ENCODE peak calls at places on chromosomes 5 and 9, in five cellular contexts. H is coronary artery, I is fibroblast of villous mesenchyme, E is stomach, W is left ventricle myocardium inferior. Z is an unnamed sample.

GRCh38 chr5:124663101-124663506 is 83.3 kb downstream of the ZNF608 start:
- DNase-seq in H (no peak), I (no peak), E (no peak), W (no peak), Z (no peak)

GRCh38 chr5:177437623-177438022 is 9.0 kb upstream of the PRR7 start:
- DNase-seq in H (no peak), I (no peak), E (no peak), W (no peak), Z (no peak)

GRCh38 chr5:71533142-71533541 is 54.0 kb upstream of the MCCC2 start:
- DNase-seq in H (no peak), I (peak), E (no peak), W (no peak), Z (no peak)

GRCh38 chr5:106853266-106853665 is 817.5 kb downstream of the EFNA5 start:
- DNase-seq in H (no peak), I (no peak), E (no peak), W (no peak), Z (no peak)

GRCh38 chr5:178279026-178279722 is 46.6 kb upstream of the PHYKPL start:
- DNase-seq in H (no peak), I (no peak), E (no peak), W (no peak), Z (no peak)

GRCh38 chr9:87285183-87285582 is 212.5 kb upstream of the DAPK1 start:
- DNase-seq in H (no peak), I (peak), E (peak), W (no peak), Z (no peak)

GRCh38 chr5:54985301-54986268 is at the start of gene ESM1:
- DNase-seq in H (no peak), I (peak), E (no peak), W (no peak), Z (no peak)

GRCh38 chr9:27447036-27447700 is 76.9 kb upstream of the IFNK start:
- DNase-seq in H (no peak), I (no peak), E (no peak), W (no peak), Z (no peak)

GRCh38 chr9:129609486-129610192 is 11.3 kb downstream of the C9orf50 start:
- DNase-seq in H (peak), I (peak), E (peak), W (peak), Z (peak)

GRCh38 chr9:99919930-99920329 is 13.5 kb downstream of the STX17 start:
- DNase-seq in H (no peak), I (no peak), E (no peak), W (no peak), Z (no peak)

GRCh38 chr5:83914662-83915418 is 194.2 kb upstream of the HAPLN1 start:
- DNase-seq in H (no peak), I (no peak), E (no peak), W (no peak), Z (no peak)

GRCh38 chr5:168723037-168723436 is 143.9 kb upstream of the PANK3 start:
- DNase-seq in H (no peak), I (no peak), E (no peak), W (no peak), Z (no peak)

GRCh38 chr9:129072171-129072570 is 8.7 kb upstream of the DOLPP1 start:
- DNase-seq in H (no peak), I (no peak), E (no peak), W (no peak), Z (no peak)

GRCh38 chr9:21017092-21017491 is 14.3 kb downstream of the HACD4 start:
- DNase-seq in H (no peak), I (peak), E (no peak), W (no peak), Z (no peak)

GRCh38 chr5:38515648-38516047 is 40.8 kb downstream of the LIFR start:
- DNase-seq in H (no peak), I (peak), E (no peak), W (no peak), Z (no peak)

GRCh38 chr9:71145179-71145578 is 23.8 kb upstream of the TRPM3 start:
- DNase-seq in H (no peak), I (peak), E (peak), W (no peak), Z (no peak)

GRCh38 chr9:89746385-89747116 is 141.7 kb downstream of the GADD45G start:
- DNase-seq in H (no peak), I (peak), E (no peak), W (peak), Z (peak)

GRCh38 chr5:173574983-173575382 is 41.5 kb downstream of the BOD1 start:
- DNase-seq in H (no peak), I (no peak), E (no peak), W (no peak), Z (no peak)

GRCh38 chr5:179123491-179124328 is 63.5 kb downstream of the ZNF354C start:
- DNase-seq in H (peak), I (no peak), E (peak), W (no peak), Z (no peak)

GRCh38 chr5:81749562-81750307 is 1.2 kb downstream of the SSBP2 start:
- DNase-seq in H (no peak), I (peak), E (peak), W (peak), Z (peak)

GRCh38 chr9:77899679-77900354 is 131.8 kb downstream of the GNAQ start:
- DNase-seq in H (no peak), I (peak), E (no peak), W (no peak), Z (no peak)

GRCh38 chr9:106143781-106144180 is 449.4 kb downstream of the TMEM38B start:
- DNase-seq in H (no peak), I (no peak), E (no peak), W (no peak), Z (no peak)

GRCh38 chr9:33952066-33952465 is 96.6 kb downstream of the UBAP2 start:
- DNase-seq in H (no peak), I (no peak), E (no peak), W (no peak), Z (no peak)

GRCh38 chr5:148730272-148730954 is 76.1 kb upstream of the HTR4 start:
- DNase-seq in H (no peak), I (no peak), E (no peak), W (no peak), Z (no peak)

GRCh38 chr9:89765211-89765610 is 160.4 kb downstream of the GADD45G start:
- DNase-seq in H (no peak), I (no peak), E (no peak), W (no peak), Z (no peak)

DNA sequence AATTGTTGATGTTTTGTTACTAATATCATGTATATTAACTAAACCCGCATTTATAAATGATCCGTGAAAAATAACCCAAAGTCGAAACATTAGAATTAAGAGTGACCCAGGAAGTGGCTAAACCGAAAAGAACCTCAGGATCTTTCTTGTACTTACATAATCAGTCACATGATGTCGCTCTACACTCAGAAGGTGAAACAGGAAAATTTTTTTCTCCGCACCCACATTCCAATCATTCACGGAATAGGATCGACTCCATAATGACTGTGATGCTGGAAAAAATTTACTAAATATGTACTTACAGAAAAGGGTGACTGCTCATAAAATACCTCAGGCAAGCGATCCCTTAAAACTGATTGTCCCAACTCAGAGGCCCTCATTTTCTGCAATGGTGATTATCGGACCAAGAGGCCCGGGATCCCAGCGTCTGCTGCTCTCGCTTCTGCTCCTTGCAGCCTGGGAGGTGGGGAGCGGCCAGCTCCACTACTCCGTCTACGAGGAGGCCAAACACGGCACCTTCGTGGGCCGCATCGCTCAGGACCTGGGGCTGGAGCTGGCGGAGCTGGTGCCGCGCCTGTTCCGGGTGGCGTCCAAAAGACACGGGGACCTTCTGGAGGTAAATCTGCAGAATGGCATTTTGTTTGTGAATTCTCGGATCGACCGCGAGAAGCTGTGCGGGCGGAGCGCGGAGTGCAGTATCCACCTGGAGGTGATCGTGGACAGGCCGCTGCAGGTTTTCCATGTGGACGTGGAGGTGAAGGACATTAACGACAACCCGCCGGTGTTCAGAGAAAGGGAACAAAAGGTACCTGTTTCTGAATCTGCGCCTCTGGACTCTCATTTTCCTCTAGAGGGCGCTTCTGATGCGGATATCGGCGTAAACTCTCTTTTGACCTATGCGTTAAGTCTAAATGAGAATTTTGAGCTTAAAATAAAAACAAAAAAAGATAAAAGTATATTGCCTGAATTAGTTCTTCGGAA is at the start of gene PCDHA12:
- DNase-seq in H (no peak), I (no peak), E (no peak), W (no peak), Z (no peak)
- TF ChIP-seq CTCF in H (no peak), I (no peak), E (no peak), W (no peak), Z (no peak)

GRCh38 chr9:97848237-97848581 is 4.8 kb upstream of the FOXE1 start:
- DNase-seq in H (no peak), I (no peak), E (no peak), W (no peak), Z (no peak)
- TF ChIP-seq CTCF in H (no peak), I (no peak), E (no peak), W (no peak), Z (no peak)

DNA sequence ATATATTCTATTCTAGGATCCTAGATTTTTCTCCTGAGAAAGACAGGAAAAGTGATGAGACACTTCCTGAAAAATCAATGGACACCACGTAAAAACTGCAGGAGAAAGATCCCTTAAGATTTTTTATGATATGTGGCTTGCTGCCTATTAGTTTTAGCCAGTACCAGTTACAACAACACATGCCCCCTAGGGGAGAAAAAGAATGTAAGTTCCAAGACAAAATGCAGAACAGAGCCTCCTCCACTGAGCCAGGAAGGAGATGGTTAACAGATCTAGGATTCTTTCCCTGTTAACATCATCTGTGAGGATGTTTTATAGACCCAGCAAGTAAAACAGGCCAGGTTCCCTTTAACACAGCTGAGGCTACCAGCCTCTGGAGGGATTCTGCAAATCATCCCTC is 574.7 kb downstream of the TLE4 start:
- DNase-seq in H (no peak), I (peak), E (no peak), W (no peak), Z (no peak)
- TF ChIP-seq CTCF in H (no peak), I (no peak), E (no peak), W (peak), Z (no peak)

DNA sequence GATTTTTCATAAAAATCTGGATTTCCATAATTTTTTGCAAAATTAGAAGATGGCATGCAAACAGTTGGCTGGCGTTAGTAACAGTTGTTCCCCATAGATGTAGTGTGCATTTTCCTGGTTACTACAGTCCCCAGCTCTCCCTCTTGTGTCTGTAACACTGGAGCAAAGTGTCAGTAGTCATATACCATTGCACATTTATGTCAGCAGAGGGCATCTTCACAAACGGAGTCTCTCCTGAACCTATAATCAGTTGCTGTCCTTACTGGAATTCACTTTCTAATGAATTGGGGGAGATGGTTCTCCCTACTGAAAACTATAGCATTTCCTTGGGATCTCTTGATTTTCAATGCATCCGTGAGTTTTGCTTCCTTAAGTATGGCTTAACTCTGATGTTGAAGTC is 44.7 kb upstream of the DMAC1 start:
- DNase-seq in H (no peak), I (no peak), E (no peak), W (no peak), Z (no peak)
- TF ChIP-seq CTCF in H (no peak), I (no peak), E (no peak), W (peak), Z (no peak)

GRCh38 chr9:136944094-136944518 is 432 bp downstream of the FBXW5 start:
- DNase-seq in H (no peak), I (peak), E (peak), W (peak), Z (no peak)
- TF ChIP-seq CTCF in H (no peak), I (no peak), E (no peak), W (no peak), Z (no peak)

GRCh38 chr9:2199999-2200796 is 185.1 kb downstream of the SMARCA2 start:
- DNase-seq in H (no peak), I (no peak), E (no peak), W (no peak), Z (no peak)
- TF ChIP-seq CTCF in H (no peak), I (no peak), E (no peak), W (no peak), Z (no peak)

GRCh38 chr5:150206076-150206779 is 16.4 kb downstream of the SLC6A7 start:
- DNase-seq in H (no peak), I (no peak), E (no peak), W (no peak), Z (no peak)
- TF ChIP-seq CTCF in H (no peak), I (no peak), E (no peak), W (no peak), Z (no peak)

DNA sequence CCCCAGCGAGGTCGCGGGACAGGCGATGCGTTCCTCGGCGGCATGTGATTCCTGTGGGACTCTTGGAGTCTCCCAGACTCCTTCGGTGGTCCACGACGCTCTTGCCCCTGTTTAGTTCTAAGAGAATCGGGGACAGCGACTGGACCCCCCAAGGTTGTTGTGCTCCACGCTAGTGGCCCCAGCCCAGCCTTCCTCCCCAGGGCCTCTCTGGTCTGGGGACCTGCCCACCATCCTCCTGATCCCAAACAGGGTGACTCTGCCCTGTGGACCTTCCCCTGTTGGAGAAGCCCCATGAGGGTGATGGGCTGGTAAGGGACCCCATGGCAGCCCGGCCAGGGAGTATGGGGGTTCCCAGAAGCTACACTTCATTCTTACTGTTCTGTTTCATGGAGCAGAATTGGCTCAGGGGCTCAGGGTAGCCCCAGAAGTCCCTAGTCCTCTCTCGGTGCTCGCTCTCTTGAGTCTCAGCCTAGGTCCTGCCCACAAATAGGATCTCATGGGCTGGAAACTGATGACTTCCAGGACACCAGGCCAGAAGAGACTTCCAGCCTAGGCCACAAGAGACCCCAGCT is 880 bp downstream of the CARD19 start:
- DNase-seq in H (peak), I (no peak), E (no peak), W (no peak), Z (peak)
- TF ChIP-seq CTCF in H (no peak), I (no peak), E (no peak), W (no peak), Z (no peak)

GRCh38 chr9:97632406-97632991 is 669 bp downstream of the TSTD2 start:
- DNase-seq in H (peak), I (peak), E (peak), W (peak), Z (peak)

GRCh38 chr9:97632992-97633858 is at the start of the genes NCBP1 and TSTD2:
- DNase-seq in H (peak), I (peak), E (peak), W (peak), Z (peak)

GRCh38 chr9:97635026-97635425 is 1.4 kb downstream of the NCBP1 start:
- DNase-seq in H (no peak), I (no peak), E (no peak), W (no peak), Z (no peak)

GRCh38 chr9:97636903-97637302 is 3.3 kb downstream of the NCBP1 start:
- DNase-seq in H (no peak), I (no peak), E (no peak), W (no peak), Z (no peak)

DNA sequence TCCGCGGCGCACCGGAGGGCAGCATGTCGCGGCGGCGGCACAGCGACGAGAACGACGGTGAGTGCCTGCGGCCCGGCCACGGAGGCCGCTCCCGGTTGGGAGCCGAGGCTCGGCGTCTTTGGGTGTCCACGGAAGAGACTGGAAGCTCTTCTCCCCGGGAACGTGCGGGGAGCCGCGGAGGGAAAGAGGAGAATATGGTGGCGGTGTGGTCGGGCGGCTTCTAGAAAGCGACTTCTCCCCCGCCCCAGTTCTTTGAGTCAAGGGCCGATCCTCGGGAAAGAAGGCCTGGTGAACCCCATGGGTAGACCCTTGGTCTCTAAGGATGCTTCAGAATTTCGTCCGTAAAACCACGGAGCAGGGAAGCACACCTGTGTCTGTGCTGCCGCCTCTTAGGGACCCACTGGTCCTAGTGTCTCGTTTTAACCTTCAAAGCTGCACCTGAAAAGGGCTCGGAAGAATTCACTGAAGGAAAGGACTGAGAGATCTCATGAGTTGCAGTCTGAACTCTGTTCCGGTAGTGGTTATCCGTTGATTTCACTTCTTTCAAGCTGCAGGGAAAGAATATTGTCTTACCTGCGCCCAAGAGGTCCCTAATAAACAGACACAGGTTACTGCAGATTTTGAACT is 351 bp downstream of the NCBP1 start:
- DNase-seq in H (no peak), I (peak), E (no peak), W (no peak), Z (no peak)
- TF ChIP-seq CTCF in H (no peak), I (no peak), E (no peak), W (no peak), Z (no peak)